ENCODE peak calls at places on chromosomes 12 and 14, in four cellular contexts. One of them, this sample, is unnamed.

GRCh38 chr12:96474206-96474605 is 15.2 kb upstream of the CFAP54 start:
- DNase-seq in heart right ventricle: no peak
- DNase-seq in CD8-positive, alpha-beta memory T cell: no peak
- DNase-seq in neuronal stem cell: no peak
- DNase-seq in this sample: no peak

GRCh38 chr12:19971396-19971802 is 396.9 kb upstream of the PDE3A start:
- DNase-seq in heart right ventricle: no peak
- DNase-seq in CD8-positive, alpha-beta memory T cell: no peak
- DNase-seq in neuronal stem cell: peak
- DNase-seq in this sample: peak

GRCh38 chr12:111322336-111323250 is 46.3 kb downstream of the PHETA1 start:
- DNase-seq in heart right ventricle: peak
- DNase-seq in CD8-positive, alpha-beta memory T cell: no peak
- DNase-seq in neuronal stem cell: no peak
- DNase-seq in this sample: no peak

GRCh38 chr14:61620130-61620946 is 75.0 kb upstream of the HIF1A start:
- DNase-seq in heart right ventricle: no peak
- DNase-seq in CD8-positive, alpha-beta memory T cell: no peak
- DNase-seq in neuronal stem cell: no peak
- DNase-seq in this sample: no peak

GRCh38 chr14:76926521-76927251 is 100.5 kb downstream of the LRRC74A start:
- DNase-seq in heart right ventricle: peak
- DNase-seq in CD8-positive, alpha-beta memory T cell: peak
- DNase-seq in neuronal stem cell: no peak
- DNase-seq in this sample: no peak

GRCh38 chr14:96274122-96274910 is 18.3 kb downstream of the BDKRB1 start:
- DNase-seq in heart right ventricle: no peak
- DNase-seq in CD8-positive, alpha-beta memory T cell: no peak
- DNase-seq in neuronal stem cell: no peak
- DNase-seq in this sample: no peak

GRCh38 chr12:43982544-43982943 is 146.7 kb downstream of the TMEM117 start:
- DNase-seq in heart right ventricle: no peak
- DNase-seq in CD8-positive, alpha-beta memory T cell: no peak
- DNase-seq in neuronal stem cell: no peak
- DNase-seq in this sample: no peak

GRCh38 chr14:43316427-43316826 is 1190.7 kb downstream of the FSCB start:
- DNase-seq in heart right ventricle: no peak
- DNase-seq in CD8-positive, alpha-beta memory T cell: no peak
- DNase-seq in neuronal stem cell: no peak
- DNase-seq in this sample: no peak

GRCh38 chr12:1844223-1844622 is 23.9 kb downstream of the LRTM2 start:
- DNase-seq in heart right ventricle: no peak
- DNase-seq in CD8-positive, alpha-beta memory T cell: no peak
- DNase-seq in neuronal stem cell: no peak
- DNase-seq in this sample: no peak

GRCh38 chr12:49264466-49264872 is 413 bp upstream of the TUBA1C start:
- DNase-seq in heart right ventricle: no peak
- DNase-seq in CD8-positive, alpha-beta memory T cell: peak
- DNase-seq in neuronal stem cell: no peak
- DNase-seq in this sample: no peak

GRCh38 chr14:60092516-60092915 is 793 bp downstream of the PCNX4 start:
- DNase-seq in heart right ventricle: no peak
- DNase-seq in CD8-positive, alpha-beta memory T cell: no peak
- DNase-seq in neuronal stem cell: no peak
- DNase-seq in this sample: no peak

GRCh38 chr12:24416423-24417109 is 467.1 kb upstream of the SOX5 start:
- DNase-seq in heart right ventricle: no peak
- DNase-seq in CD8-positive, alpha-beta memory T cell: no peak
- DNase-seq in neuronal stem cell: no peak
- DNase-seq in this sample: no peak

GRCh38 chr12:102486153-102486552 is 5.8 kb upstream of the IGF1 start:
- DNase-seq in heart right ventricle: no peak
- DNase-seq in CD8-positive, alpha-beta memory T cell: no peak
- DNase-seq in neuronal stem cell: no peak
- DNase-seq in this sample: no peak

GRCh38 chr12:102484017-102484731 is 3.8 kb upstream of the IGF1 start:
- DNase-seq in heart right ventricle: peak
- DNase-seq in CD8-positive, alpha-beta memory T cell: peak
- DNase-seq in neuronal stem cell: peak
- DNase-seq in this sample: peak

GRCh38 chr12:102481705-102482104 is 1.3 kb upstream of the IGF1 start:
- DNase-seq in heart right ventricle: no peak
- DNase-seq in CD8-positive, alpha-beta memory T cell: no peak
- DNase-seq in neuronal stem cell: no peak
- DNase-seq in this sample: no peak

GRCh38 chr12:102483466-102483865 is 3.1 kb upstream of the IGF1 start:
- DNase-seq in heart right ventricle: no peak
- DNase-seq in CD8-positive, alpha-beta memory T cell: no peak
- DNase-seq in neuronal stem cell: no peak
- DNase-seq in this sample: no peak

DNA sequence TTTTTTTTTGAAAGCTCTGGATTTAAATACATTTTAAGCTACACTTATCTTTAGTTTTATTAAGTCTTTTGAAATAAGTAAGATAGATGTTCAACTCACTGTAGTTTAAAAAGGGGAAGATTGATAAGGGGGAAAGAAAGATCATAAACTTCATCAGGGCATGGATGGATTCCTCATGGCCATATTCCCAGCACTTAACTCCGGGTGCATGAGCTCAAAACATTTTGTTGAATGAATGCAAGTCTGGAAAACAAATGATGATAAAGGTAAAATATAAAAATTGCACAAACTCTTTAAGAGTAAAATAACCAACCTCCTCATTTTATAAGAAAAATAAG is 4.3 kb upstream of the IGF1 start:
- DNase-seq in heart right ventricle: no peak
- DNase-seq in CD8-positive, alpha-beta memory T cell: no peak
- DNase-seq in neuronal stem cell: no peak
- DNase-seq in this sample: no peak
- H3K4me3 ChIP-seq in heart right ventricle: no peak
- H3K4me3 ChIP-seq in CD8-positive, alpha-beta memory T cell: no peak
- H3K4me3 ChIP-seq in neuronal stem cell: no peak
- H3K4me3 ChIP-seq in this sample: no peak

GRCh38 chr14:39912192-39913100 is 480.2 kb upstream of the FBXO33 start:
- DNase-seq in heart right ventricle: no peak
- DNase-seq in CD8-positive, alpha-beta memory T cell: no peak
- DNase-seq in neuronal stem cell: no peak
- DNase-seq in this sample: no peak
- H3K4me3 ChIP-seq in heart right ventricle: no peak
- H3K4me3 ChIP-seq in CD8-positive, alpha-beta memory T cell: no peak
- H3K4me3 ChIP-seq in neuronal stem cell: no peak
- H3K4me3 ChIP-seq in this sample: no peak

GRCh38 chr14:70810621-70811020 is 1.3 kb upstream of the MAP3K9 start:
- DNase-seq in heart right ventricle: no peak
- DNase-seq in CD8-positive, alpha-beta memory T cell: no peak
- DNase-seq in neuronal stem cell: no peak
- DNase-seq in this sample: no peak

GRCh38 chr14:70811065-70811464 is 1.8 kb upstream of the MAP3K9 start:
- DNase-seq in heart right ventricle: no peak
- DNase-seq in CD8-positive, alpha-beta memory T cell: no peak
- DNase-seq in neuronal stem cell: no peak
- DNase-seq in this sample: no peak

GRCh38 chr14:70809238-70810214 is at the start of gene MAP3K9:
- DNase-seq in heart right ventricle: peak
- DNase-seq in CD8-positive, alpha-beta memory T cell: peak
- DNase-seq in neuronal stem cell: peak
- DNase-seq in this sample: peak

GRCh38 chr14:70808402-70809237 is 693 bp downstream of the MAP3K9 start:
- DNase-seq in heart right ventricle: no peak
- DNase-seq in CD8-positive, alpha-beta memory T cell: peak
- DNase-seq in neuronal stem cell: peak
- DNase-seq in this sample: no peak

GRCh38 chr14:70808023-70808401 is 1.3 kb downstream of the MAP3K9 start:
- DNase-seq in heart right ventricle: no peak
- DNase-seq in CD8-positive, alpha-beta memory T cell: peak
- DNase-seq in neuronal stem cell: no peak
- DNase-seq in this sample: no peak
- H3K4me3 ChIP-seq in heart right ventricle: no peak
- H3K4me3 ChIP-seq in CD8-positive, alpha-beta memory T cell: peak
- H3K4me3 ChIP-seq in neuronal stem cell: peak
- H3K4me3 ChIP-seq in this sample: peak

GRCh38 chr14:73751157-73751691 is 37.0 kb upstream of the PNMA1 start:
- DNase-seq in heart right ventricle: no peak
- DNase-seq in CD8-positive, alpha-beta memory T cell: peak
- DNase-seq in neuronal stem cell: no peak
- DNase-seq in this sample: no peak

GRCh38 chr14:73753043-73753886 is 39.1 kb upstream of the PNMA1 start:
- DNase-seq in heart right ventricle: peak
- DNase-seq in CD8-positive, alpha-beta memory T cell: peak
- DNase-seq in neuronal stem cell: no peak
- DNase-seq in this sample: no peak

GRCh38 chr14:73750161-73750901 is 36.1 kb upstream of the PNMA1 start:
- DNase-seq in heart right ventricle: no peak
- DNase-seq in CD8-positive, alpha-beta memory T cell: no peak
- DNase-seq in neuronal stem cell: no peak
- DNase-seq in this sample: no peak

GRCh38 chr14:73753887-73754880 is 40.0 kb upstream of the PNMA1 start:
- DNase-seq in heart right ventricle: peak
- DNase-seq in CD8-positive, alpha-beta memory T cell: no peak
- DNase-seq in neuronal stem cell: no peak
- DNase-seq in this sample: no peak

GRCh38 chr14:73752297-73752992 is 38.3 kb upstream of the PNMA1 start:
- DNase-seq in heart right ventricle: peak
- DNase-seq in CD8-positive, alpha-beta memory T cell: peak
- DNase-seq in neuronal stem cell: no peak
- DNase-seq in this sample: no peak
- H3K4me3 ChIP-seq in heart right ventricle: no peak
- H3K4me3 ChIP-seq in CD8-positive, alpha-beta memory T cell: peak
- H3K4me3 ChIP-seq in neuronal stem cell: no peak
- H3K4me3 ChIP-seq in this sample: no peak